ENCODE peak calls at places on chromosomes 11 and 22, in eight cellular contexts. K, I, L, S, Y, J, W and T are unnamed samples.

GRCh38 chr11:75896843-75897419 is 81.9 kb downstream of the UVRAG start:
- DNase-seq in K (no peak), I (peak; percentile 55), L (no peak), S (peak; percentile 42), Y (peak; percentile 63), J (no peak), W (no peak), T (no peak)

GRCh38 chr11:61541568-61541967 is 33.0 kb downstream of the LRRC10B start:
- DNase-seq in K (no peak), I (peak; percentile 52), L (peak; percentile 58), S (peak; percentile 67), Y (no peak), J (no peak), W (no peak), T (no peak)

GRCh38 chr11:76107946-76108345 is 98.4 kb downstream of the WNT11 start:
- DNase-seq in K (no peak), I (no peak), L (no peak), S (no peak), Y (no peak), J (no peak), W (no peak), T (no peak)

GRCh38 chr11:48073031-48073861 is 92.9 kb downstream of the PTPRJ start:
- DNase-seq in K (no peak), I (no peak), L (no peak), S (no peak), Y (no peak), J (no peak), W (no peak), T (no peak)

GRCh38 chr11:44446996-44447771 is 118.3 kb upstream of the CD82 start:
- DNase-seq in K (no peak), I (no peak), L (no peak), S (no peak), Y (no peak), J (no peak), W (no peak), T (no peak)

GRCh38 chr22:43553451-43554258 is 141.8 kb downstream of the MPPED1 start:
- DNase-seq in K (no peak), I (no peak), L (no peak), S (no peak), Y (no peak), J (peak; percentile 33), W (no peak), T (no peak)

GRCh38 chr11:86818466-86819282 is 18.3 kb downstream of the PRSS23 start:
- DNase-seq in K (no peak), I (peak; percentile 81), L (no peak), S (peak; percentile 64), Y (peak; percentile 84), J (no peak), W (no peak), T (peak; percentile 9)

GRCh38 chr11:66331542-66332370 is 4.5 kb downstream of the RIN1 start:
- DNase-seq in K (no peak), I (no peak), L (peak; percentile 28), S (no peak), Y (no peak), J (peak; percentile 56), W (no peak), T (no peak)

GRCh38 chr11:119999220-119999619 is 138.7 kb downstream of the TRIM29 start:
- DNase-seq in K (no peak), I (no peak), L (no peak), S (peak; percentile 12), Y (no peak), J (no peak), W (no peak), T (no peak)

GRCh38 chr11:132139181-132139580 is 768.8 kb downstream of the NTM start:
- DNase-seq in K (no peak), I (no peak), L (no peak), S (no peak), Y (no peak), J (no peak), W (no peak), T (no peak)

GRCh38 chr22:33971561-33971961 is 51.3 kb upstream of the LARGE1 start:
- DNase-seq in K (no peak), I (no peak), L (no peak), S (no peak), Y (no peak), J (no peak), W (no peak), T (no peak)

GRCh38 chr11:126476256-126476970 is 120.9 kb downstream of the ST3GAL4 start:
- DNase-seq in K (no peak), I (no peak), L (no peak), S (no peak), Y (no peak), J (no peak), W (no peak), T (no peak)

GRCh38 chr11:20894296-20894695 is 224.9 kb downstream of the NELL1 start:
- DNase-seq in K (no peak), I (no peak), L (no peak), S (no peak), Y (no peak), J (no peak), W (no peak), T (no peak)

GRCh38 chr11:69209936-69210659 is 54.4 kb downstream of the SMIM38 start:
- DNase-seq in K (peak; percentile 34), I (no peak), L (no peak), S (peak; percentile 73), Y (no peak), J (no peak), W (peak; percentile 39), T (no peak)

GRCh38 chr11:12005061-12005460 is 3.4 kb downstream of the DKK3 start:
- DNase-seq in K (no peak), I (no peak), L (no peak), S (no peak), Y (no peak), J (no peak), W (no peak), T (no peak)

GRCh38 chr22:22897947-22898346 is 10.3 kb downstream of the IGLL5 start:
- DNase-seq in K (no peak), I (no peak), L (no peak), S (no peak), Y (no peak), J (peak; percentile 9), W (no peak), T (no peak)

GRCh38 chr11:71284525-71285092 is 32.2 kb upstream of the SHANK2 start:
- DNase-seq in K (no peak), I (no peak), L (no peak), S (peak; percentile 7), Y (no peak), J (peak; percentile 19), W (peak; percentile 53), T (peak; percentile 9)

GRCh38 chr11:81874627-81875026 is 859.0 kb downstream of the FAM181B start:
- DNase-seq in K (no peak), I (no peak), L (no peak), S (no peak), Y (no peak), J (no peak), W (no peak), T (no peak)

GRCh38 chr22:49398646-49399045 is 429.0 kb downstream of the BRD1 start:
- DNase-seq in K (no peak), I (no peak), L (no peak), S (no peak), Y (no peak), J (no peak), W (no peak), T (no peak)
- H3K9me3 ChIP-seq in K (no peaks in the 10 kb centered on the region), I (peaks cover 62% of the 10 kb centered on the region), L (no peaks in the 10 kb centered on the region), S (no peaks in the 10 kb centered on the region), Y (peaks cover 4% of the 10 kb centered on the region), J (no peaks in the 10 kb centered on the region), W (no peaks in the 10 kb centered on the region), T (no peaks in the 10 kb centered on the region)

DNA sequence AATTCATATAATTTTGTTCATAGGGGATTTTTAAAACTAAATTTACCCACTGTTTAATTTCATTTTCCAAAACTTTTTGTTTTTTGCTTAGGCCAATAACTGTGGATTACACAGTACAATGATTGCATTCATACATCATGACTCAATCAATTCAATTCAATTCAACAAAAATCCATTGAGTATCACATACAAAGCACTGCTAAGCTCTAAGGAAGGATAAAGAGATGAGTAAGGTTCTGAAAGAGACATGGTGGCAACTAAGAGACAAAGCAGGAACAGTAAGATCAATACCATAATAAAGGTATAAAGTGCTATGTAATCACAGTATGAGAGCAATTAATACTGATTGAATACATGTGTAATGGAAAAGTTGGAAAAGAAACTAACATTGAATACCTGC is 9.4 kb upstream of the LAYN start:
- DNase-seq in K (no peak), I (peak; percentile 67), L (no peak), S (no peak), Y (no peak), J (no peak), W (no peak), T (no peak)
- H3K4me3 ChIP-seq in K (no peak overlapping the region), I (no peak overlapping the region), L (no peak overlapping the region), S (no peak overlapping the region), Y (no peak overlapping the region), J (no peak overlapping the region), W (no peak overlapping the region), T (no peak overlapping the region)

DNA sequence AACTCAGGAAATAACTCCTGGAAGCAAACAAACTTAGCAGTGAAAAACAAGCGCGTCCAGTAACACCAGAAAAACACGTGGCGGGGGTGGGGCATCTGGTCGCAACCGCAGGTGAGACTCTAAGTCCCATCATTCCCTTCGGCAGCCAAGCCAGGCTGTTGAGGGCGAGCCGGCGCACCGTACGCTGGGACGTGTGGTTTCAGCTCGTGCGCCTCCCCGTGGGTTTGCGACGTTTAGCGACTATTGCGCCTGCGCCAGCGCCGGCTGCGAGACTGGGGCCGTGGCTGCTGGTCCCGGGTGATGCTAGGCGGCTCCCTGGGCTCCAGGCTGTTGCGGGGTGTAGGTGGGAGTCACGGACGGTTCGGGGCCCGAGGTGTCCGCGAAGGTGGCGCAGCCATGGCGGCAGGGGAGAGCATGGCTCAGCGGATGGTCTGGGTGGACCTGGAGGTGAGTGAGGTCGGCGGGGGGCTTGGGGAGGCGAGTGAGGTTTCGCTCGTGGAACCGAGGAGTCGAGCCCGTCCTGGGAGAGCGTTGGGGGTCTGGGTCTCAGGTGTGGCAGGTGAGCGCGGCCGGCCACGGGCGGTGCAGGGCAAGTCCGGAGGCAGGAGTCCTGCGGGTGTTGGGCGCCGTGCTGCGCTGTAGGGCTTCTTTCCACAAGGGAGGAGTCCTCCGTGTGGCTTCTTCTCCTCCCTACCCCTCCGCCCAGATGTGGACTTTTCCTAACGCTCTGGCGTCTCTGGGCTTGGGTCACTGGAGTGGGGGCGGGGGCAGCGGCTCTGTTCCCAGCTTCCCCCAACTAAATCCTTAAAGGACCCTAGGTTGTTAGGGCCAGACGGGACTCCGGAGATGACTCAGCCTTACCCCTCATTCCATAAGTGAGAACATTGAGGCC is at the start of gene REXO2:
- DNase-seq in K (peak; percentile 97), I (peak; percentile 93), L (peak; percentile 97), S (peak; percentile 98), Y (peak; percentile 96), J (peak; percentile 98), W (peak; percentile 97), T (peak; percentile 97)
- TF ChIP-seq POLR2A in K (peak; percentile 74), I (peak; percentile 58), L (peak; percentile 82), S (peak; percentile 88), Y (peak; percentile 83), J (peak; percentile 78), W (peak; percentile 84), T (no peak)

GRCh38 chr11:37512156-37512780 is 914.2 kb upstream of the RAG2 start:
- DNase-seq in K (no peak), I (no peak), L (no peak), S (no peak), Y (no peak), J (no peak), W (no peak), T (no peak)
- H3K9me3 ChIP-seq in K (no peaks in the 10 kb centered on the region), I (no peaks in the 10 kb centered on the region), L (no peaks in the 10 kb centered on the region), S (no peaks in the 10 kb centered on the region), Y (no peaks in the 10 kb centered on the region), J (no peaks in the 10 kb centered on the region), W (no peaks in the 10 kb centered on the region), T (no peaks in the 10 kb centered on the region)

GRCh38 chr22:37197451-37198289 is 9.6 kb upstream of the C1QTNF6 start:
- DNase-seq in K (peak; percentile 88), I (peak; percentile 61), L (peak; percentile 78), S (peak; percentile 34), Y (peak; percentile 35), J (peak; percentile 89), W (peak; percentile 54), T (peak; percentile 85)
- H3K4me3 ChIP-seq in K (no peak overlapping the region), I (no peak overlapping the region), L (peak overlapping the region; percentile 41), S (peak overlapping the region; percentile 59), Y (no peak overlapping the region), J (no peak overlapping the region), W (no peak overlapping the region), T (no peak overlapping the region)